ENCODE peak calls at places on chromosome 20, in nine cellular contexts. A is endothelial cell of umbilical vein; H is A673; O is mesenchymal stem cell; Y is stomach; L is cardiac muscle cell; R is adrenal gland; T is tibial artery; F is CD8-positive, alpha-beta memory T cell. D is an unnamed sample. For H3K4me1, the result is how much of the 10 kb centered on the place peaks cover.

GRCh38 chr20:35788796-35789195 is 17.0 kb downstream of the PHF20 start:
- DNase-seq in A (no peak), H (no peak), O (no peak), Y (no peak), L (no peak), R (no peak), T (no peak), F (no peak), D (no peak)

GRCh38 chr20:37914672-37915433 is 11.9 kb downstream of the VSTM2L start:
- DNase-seq in A (no peak), H (peak), O (peak), Y (no peak), L (peak), R (no peak), T (no peak), F (no peak), D (no peak)

GRCh38 chr20:11350126-11351005 is 567.3 kb upstream of the BTBD3 start:
- DNase-seq in A (no peak), H (peak), O (peak), Y (no peak), L (no peak), R (no peak), T (peak), F (no peak), D (peak)

GRCh38 chr20:59273699-59274380 is 26.6 kb upstream of the EDN3 start:
- DNase-seq in A (no peak), H (no peak), O (no peak), Y (no peak), L (no peak), R (no peak), T (no peak), F (no peak), D (no peak)

GRCh38 chr20:14612389-14612788 is 275.0 kb upstream of the FLRT3 start:
- DNase-seq in A (no peak), H (no peak), O (peak), Y (no peak), L (no peak), R (no peak), T (no peak), F (no peak), D (peak)

GRCh38 chr20:33649201-33649631 is 12.9 kb upstream of the C20orf144 start:
- DNase-seq in A (no peak), H (no peak), O (no peak), Y (peak), L (no peak), R (no peak), T (peak), F (no peak), D (no peak)

GRCh38 chr20:48858075-48858790 is 30.4 kb upstream of the PREX1 start:
- DNase-seq in A (no peak), H (no peak), O (no peak), Y (no peak), L (peak), R (peak), T (no peak), F (no peak), D (no peak)

GRCh38 chr20:36035720-36036119 is 67.3 kb downstream of the CNBD2 start:
- DNase-seq in A (no peak), H (no peak), O (no peak), Y (no peak), L (no peak), R (no peak), T (no peak), F (no peak), D (peak)

GRCh38 chr20:14049111-14049510 is 53.8 kb downstream of the MACROD2 start:
- DNase-seq in A (no peak), H (no peak), O (no peak), Y (no peak), L (no peak), R (no peak), T (no peak), F (no peak), D (no peak)

GRCh38 chr20:63835031-63835858 is 4.2 kb upstream of the ZBTB46 start:
- DNase-seq in A (peak), H (peak), O (peak), Y (peak), L (peak), R (peak), T (peak), F (no peak), D (peak)

GRCh38 chr20:35006531-35006971 is 50.9 kb downstream of the MYH7B start:
- DNase-seq in A (no peak), H (no peak), O (no peak), Y (no peak), L (peak), R (no peak), T (peak), F (no peak), D (no peak)

GRCh38 chr20:37452236-37452635 is 68.8 kb upstream of the NNAT start:
- DNase-seq in A (no peak), H (no peak), O (no peak), Y (no peak), L (no peak), R (no peak), T (no peak), F (no peak), D (no peak)

GRCh38 chr20:51369503-51369902 is 173.0 kb downstream of the NFATC2 start:
- DNase-seq in A (no peak), H (no peak), O (no peak), Y (no peak), L (no peak), R (no peak), T (no peak), F (no peak), D (no peak)
- H3K27ac ChIP-seq in A (no peak), H (no peak), O (no peak), Y (no peak), L (no peak), R (no peak), T (no peak), F (no peak), D (no peak)

DNA sequence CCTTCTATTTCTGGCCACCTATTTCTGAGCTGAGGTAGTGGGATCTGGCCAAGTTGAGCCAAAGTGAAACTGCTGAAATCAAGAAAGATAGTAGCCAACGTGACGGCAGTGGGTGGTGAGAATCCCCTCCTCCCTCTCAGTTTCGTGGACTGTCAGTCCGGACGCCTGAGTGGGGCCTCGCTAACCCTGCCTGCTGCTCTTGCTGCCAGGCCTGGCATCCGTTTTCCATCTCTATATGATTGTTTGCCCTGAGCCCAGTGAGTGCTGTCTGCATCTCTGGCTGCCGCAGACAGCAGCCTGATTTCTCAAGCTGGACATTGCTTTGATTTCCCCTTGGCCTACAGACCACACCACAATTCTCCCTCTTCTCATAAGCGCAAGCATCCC is 23.5 kb upstream of the PAX1 start:
- DNase-seq in A (no peak), H (no peak), O (no peak), Y (no peak), L (no peak), R (no peak), T (no peak), F (no peak), D (no peak)
- H3K4me3 ChIP-seq in A (no peak), H (no peak), O (peak), Y (peak), L (no peak), R (no peak), T (peak), F (no peak), D (no peak)

GRCh38 chr20:51430198-51430950 is 112.1 kb downstream of the NFATC2 start:
- DNase-seq in A (no peak), H (no peak), O (no peak), Y (no peak), L (no peak), R (no peak), T (no peak), F (no peak), D (no peak)

GRCh38 chr20:51432875-51433274 is 109.6 kb downstream of the NFATC2 start:
- DNase-seq in A (no peak), H (no peak), O (no peak), Y (no peak), L (no peak), R (no peak), T (no peak), F (no peak), D (no peak)

GRCh38 chr20:51434026-51434425 is 108.5 kb downstream of the NFATC2 start:
- DNase-seq in A (no peak), H (no peak), O (no peak), Y (no peak), L (no peak), R (no peak), T (no peak), F (no peak), D (no peak)

GRCh38 chr20:51431321-51431720 is 111.2 kb downstream of the NFATC2 start:
- DNase-seq in A (no peak), H (no peak), O (no peak), Y (no peak), L (no peak), R (no peak), T (no peak), F (no peak), D (no peak)

GRCh38 chr20:51432251-51432784 is 110.2 kb downstream of the NFATC2 start:
- DNase-seq in A (no peak), H (no peak), O (no peak), Y (no peak), L (no peak), R (no peak), T (no peak), F (no peak), D (no peak)
- H3K4me1 ChIP-seq in A (under half), H (under half), O (under half), Y (under half), L (under half), R (under half), T (under half), F (under half), D (under half)

DNA sequence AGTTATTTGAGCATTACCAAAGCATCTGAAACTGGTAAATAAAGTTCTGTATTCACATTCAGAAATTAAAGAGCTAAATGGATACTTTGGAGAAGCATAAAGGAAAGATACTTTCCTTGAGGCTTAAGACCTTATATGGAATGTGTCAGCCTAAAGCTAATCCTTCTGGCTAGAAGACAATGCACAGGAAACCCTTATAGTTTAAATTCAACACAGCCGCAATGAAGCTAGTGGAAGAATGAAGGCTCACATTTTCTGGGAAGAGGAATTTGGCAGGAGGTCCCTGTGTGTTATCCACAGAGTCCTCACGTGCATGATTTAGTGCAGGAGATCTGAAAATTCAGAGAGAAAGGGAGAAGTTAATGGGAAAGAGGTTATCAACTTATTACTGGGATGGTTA is 21.5 kb upstream of the CHD6 start:
- DNase-seq in A (no peak), H (peak), O (no peak), Y (no peak), L (no peak), R (no peak), T (no peak), F (no peak), D (no peak)
- H3K27ac ChIP-seq in A (no peak), H (peak), O (no peak), Y (no peak), L (no peak), R (no peak), T (no peak), F (no peak), D (no peak)

DNA sequence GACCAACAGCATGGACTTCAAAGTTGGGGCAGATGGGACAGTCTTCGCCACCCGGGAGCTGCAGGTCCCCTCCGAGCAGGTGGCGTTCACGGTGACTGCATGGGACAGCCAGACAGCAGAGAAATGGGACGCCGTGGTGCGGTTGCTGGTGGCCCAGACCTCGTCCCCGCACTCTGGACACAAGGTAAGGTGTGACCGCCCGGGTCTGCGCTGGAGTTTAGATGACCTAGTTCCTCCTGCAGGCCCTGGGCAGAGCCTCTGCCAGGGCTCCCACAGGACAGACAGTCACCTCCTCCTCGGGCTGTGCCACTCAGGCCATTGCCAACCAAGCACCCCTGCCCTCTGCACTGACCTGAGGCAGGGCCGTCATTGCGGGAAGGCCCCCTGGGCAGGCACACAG is 322.1 kb downstream of the TAF4 start:
- DNase-seq in A (no peak), H (no peak), O (no peak), Y (no peak), L (no peak), R (no peak), T (no peak), F (no peak), D (no peak)
- H3K4me3 ChIP-seq in A (no peak), H (no peak), O (no peak), Y (no peak), L (no peak), R (no peak), T (no peak), F (no peak), D (no peak)